ENCODE peak calls at places on chromosomes 16 and 17, in six cellular contexts. M is prostate gland, F is sigmoid colon, K is GM12878, W is heart left ventricle, O is adrenal gland. Q is an unnamed sample.
A peak's percentile ranks its signal among the peaks of the same experiment; 100 is the strongest.

GRCh38 chr17:36147601-36148000 is 28.8 kb downstream of the TBC1D3B start:
- DNase-seq in M (no peak), F (no peak), K (no peak), W (no peak), O (no peak), Q (no peak)

GRCh38 chr16:82464192-82464591 is 162.6 kb upstream of the CDH13 start:
- DNase-seq in M (no peak), F (no peak), K (no peak), W (no peak), O (no peak), Q (no peak)

GRCh38 chr17:72135546-72136325 is 14.9 kb downstream of the SOX9 start:
- DNase-seq in M (no peak), F (no peak), K (no peak), W (no peak), O (no peak), Q (no peak)

GRCh38 chr17:10169274-10169673 is 29.1 kb downstream of the GAS7 start:
- DNase-seq in M (no peak), F (no peak), K (no peak), W (no peak), O (no peak), Q (no peak)

GRCh38 chr17:62950067-62950466 is 16.0 kb upstream of the TANC2 start:
- DNase-seq in M (no peak), F (no peak), K (no peak), W (peak; percentile 69), O (no peak), Q (peak; percentile 80)

GRCh38 chr17:39551879-39552278 is 55.8 kb downstream of the NEUROD2 start:
- DNase-seq in M (no peak), F (no peak), K (no peak), W (no peak), O (no peak), Q (no peak)

GRCh38 chr17:80458016-80458415 is 18.4 kb downstream of the NPTX1 start:
- DNase-seq in M (no peak), F (no peak), K (no peak), W (no peak), O (no peak), Q (no peak)

GRCh38 chr17:58643147-58643546 is 48.7 kb downstream of the TEX14 start:
- DNase-seq in M (no peak), F (no peak), K (no peak), W (no peak), O (no peak), Q (no peak)

GRCh38 chr17:2056221-2057129 is 1.6 kb downstream of the HIC1 start:
- DNase-seq in M (no peak), F (peak; percentile 75), K (no peak), W (peak; percentile 54), O (no peak), Q (no peak)

GRCh38 chr17:28379814-28380571 is 8.5 kb downstream of the SARM1 start:
- DNase-seq in M (no peak), F (no peak), K (no peak), W (no peak), O (no peak), Q (no peak)

GRCh38 chr17:7558544-7559306 is at the start of gene TNFSF13:
- DNase-seq in M (peak; percentile 42), F (peak; percentile 87), K (no peak), W (no peak), O (peak; percentile 65), Q (peak; percentile 40)

GRCh38 chr17:30520436-30520835 is 43.2 kb downstream of the GOSR1 start:
- DNase-seq in M (no peak), F (no peak), K (no peak), W (no peak), O (no peak), Q (no peak)

GRCh38 chr17:44492706-44493272 is 10.4 kb downstream of the GPATCH8 start:
- DNase-seq in M (no peak), F (no peak), K (no peak), W (no peak), O (no peak), Q (no peak)

GRCh38 chr17:732788-733720 is 658 bp downstream of the TLCD3A start:
- DNase-seq in M (peak; percentile 48), F (peak; percentile 75), K (no peak), W (peak; percentile 39), O (peak; percentile 47), Q (no peak)

GRCh38 chr17:64420143-64420670 is 28.7 kb upstream of the MILR1 start:
- DNase-seq in M (peak; percentile 46), F (no peak), K (no peak), W (no peak), O (no peak), Q (no peak)

GRCh38 chr17:70767102-70767701 is 597.9 kb downstream of the KCNJ2 start:
- DNase-seq in M (no peak), F (no peak), K (no peak), W (no peak), O (no peak), Q (no peak)

GRCh38 chr16:64311241-64311640 is 810.6 kb downstream of the CDH11 start:
- DNase-seq in M (no peak), F (no peak), K (no peak), W (no peak), O (no peak), Q (no peak)

GRCh38 chr16:8878523-8878911 is 3.6 kb upstream of the LITAFD start:
- DNase-seq in M (no peak), F (no peak), K (no peak), W (no peak), O (no peak), Q (no peak)
- H3K27ac ChIP-seq in M (no peak overlapping the region), F (no peak overlapping the region), K (no peak overlapping the region), W (no peak overlapping the region), O (no peak overlapping the region), Q (no peak overlapping the region)

GRCh38 chr17:40884708-40885512 is at the start of gene KRT20:
- DNase-seq in M (no peak), F (no peak), K (no peak), W (no peak), O (no peak), Q (no peak)
- TF ChIP-seq POLR2A in M (no peak), F (no peak), K (no peak), W (no peak), O (no peak), Q (no peak)

GRCh38 chr16:57516176-57516725 is 20.1 kb downstream of the CCDC102A start:
- DNase-seq in M (no peak), F (no peak), K (no peak), W (peak; percentile 22), O (no peak), Q (no peak)

GRCh38 chr16:57513371-57514102 is 22.8 kb downstream of the CCDC102A start:
- DNase-seq in M (no peak), F (peak; percentile 66), K (no peak), W (no peak), O (no peak), Q (no peak)

GRCh38 chr16:57512296-57513001 is 23.9 kb downstream of the CCDC102A start:
- DNase-seq in M (no peak), F (peak; percentile 60), K (no peak), W (no peak), O (no peak), Q (no peak)

GRCh38 chr16:57514891-57515600 is 21.3 kb downstream of the CCDC102A start:
- DNase-seq in M (no peak), F (peak; percentile 62), K (no peak), W (peak; percentile 28), O (no peak), Q (no peak)

GRCh38 chr16:57514371-57514770 is 22.0 kb downstream of the CCDC102A start:
- DNase-seq in M (no peak), F (no peak), K (no peak), W (no peak), O (no peak), Q (no peak)
- H3K27ac ChIP-seq in M (no peak overlapping the region), F (no peak overlapping the region), K (no peak overlapping the region), W (no peak overlapping the region), O (no peak overlapping the region), Q (no peak overlapping the region)

GRCh38 chr16:75066861-75067447 is 49.6 kb downstream of the LDHD start:
- DNase-seq in M (no peak), F (no peak), K (no peak), W (no peak), O (no peak), Q (no peak)

GRCh38 chr16:75065808-75066149 is 50.8 kb downstream of the LDHD start:
- DNase-seq in M (no peak), F (no peak), K (no peak), W (no peak), O (no peak), Q (no peak)

GRCh38 chr16:75064403-75065148 is 52.0 kb downstream of the LDHD start:
- DNase-seq in M (peak; percentile 40), F (no peak), K (no peak), W (no peak), O (no peak), Q (peak; percentile 82)

GRCh38 chr16:75063549-75064082 is 53.0 kb downstream of the LDHD start:
- DNase-seq in M (no peak), F (no peak), K (no peak), W (no peak), O (no peak), Q (no peak)

DNA sequence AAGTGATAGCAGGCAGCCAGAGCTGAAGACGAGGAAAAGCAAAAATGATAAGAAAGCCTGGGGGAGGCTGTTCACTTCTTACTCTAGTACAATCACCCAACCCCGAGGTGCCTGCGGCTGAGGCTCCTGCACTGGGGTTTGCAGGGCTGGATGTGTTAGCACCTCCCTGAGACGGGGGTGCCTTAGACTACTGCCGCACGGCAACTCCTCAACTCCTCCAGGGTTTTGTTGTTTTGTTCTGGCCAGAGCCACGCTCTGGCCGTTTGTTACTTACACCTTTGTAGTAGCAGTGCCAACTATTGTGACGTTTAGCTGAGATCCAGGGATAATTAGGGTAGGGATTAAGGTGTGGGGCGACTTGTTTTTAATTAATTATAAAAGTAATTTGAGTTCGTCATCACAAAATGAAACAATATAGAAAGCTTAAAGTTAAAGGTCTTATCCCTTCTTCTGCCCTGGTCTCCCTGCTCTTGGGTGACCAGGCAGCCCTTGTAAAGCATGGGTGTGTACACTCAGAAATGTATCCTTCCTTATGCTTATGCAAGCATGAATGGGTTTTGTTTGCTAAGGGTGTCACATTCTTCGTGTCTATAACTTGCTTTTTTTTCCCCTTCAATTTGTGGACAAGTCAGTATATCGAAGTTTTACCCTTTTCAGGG is 51.3 kb downstream of the LDHD start:
- DNase-seq in M (peak; percentile 32), F (no peak), K (no peak), W (no peak), O (no peak), Q (peak; percentile 83)
- TF ChIP-seq POLR2A in M (no peak), F (no peak), K (no peak), W (no peak), O (no peak), Q (no peak)

GRCh38 chr17:82058230-82058854 is 6.6 kb downstream of the GPS1 start:
- DNase-seq in M (no peak), F (no peak), K (no peak), W (no peak), O (no peak), Q (no peak)
- H3K27ac ChIP-seq in M (no peak overlapping the region), F (no peak overlapping the region), K (no peak overlapping the region), W (no peak overlapping the region), O (no peak overlapping the region), Q (no peak overlapping the region)

GRCh38 chr16:89574681-89575246 is 794 bp upstream of the CPNE7 start:
- DNase-seq in M (no peak), F (no peak), K (no peak), W (no peak), O (no peak), Q (peak; percentile 64)
- TF ChIP-seq POLR2A in M (no peak), F (no peak), K (no peak), W (no peak), O (no peak), Q (no peak)

GRCh38 chr16:1691956-1692355 is 13.9 kb downstream of the JPT2 start:
- DNase-seq in M (no peak), F (no peak), K (no peak), W (no peak), O (no peak), Q (no peak)
- H3K27ac ChIP-seq in M (no peak overlapping the region), F (no peak overlapping the region), K (no peak overlapping the region), W (no peak overlapping the region), O (peak overlapping the region; percentile 31), Q (no peak overlapping the region)

Q was measured in testis.